ENCODE peak calls at places on chromosomes 12 and 14, in five cellular contexts. S is hepatocyte, K is HepG2, G is IMR-90, N is GM23248. B is an unnamed sample.

GRCh38 chr12:65123435-65124063 is 2.4 kb upstream of the WIF1 start:
- DNase-seq in K (peak; percentile 15), S (peak; percentile 80), N (peak; percentile 71), G (peak; percentile 37), B (no peak)

GRCh38 chr12:64609543-64610091 is 678 bp upstream of the RASSF3 start:
- DNase-seq in S (peak; percentile 11), G (peak; percentile 20), N (peak; percentile 40), K (no peak), B (no peak)

GRCh38 chr12:104596128-104596799 is 139.5 kb downstream of the CHST11 start:
- DNase-seq in K (no peak), S (peak; percentile 42), N (peak; percentile 96), G (peak; percentile 86), B (no peak)

GRCh38 chr12:95262808-95263207 is 45.2 kb downstream of the VEZT start:
- DNase-seq in S (no peak), N (no peak), K (no peak), G (peak; percentile 14), B (no peak)

GRCh38 chr12:79668113-79668512 is 22.7 kb downstream of the PAWR start:
- DNase-seq in K (no peak), N (no peak), S (no peak), G (no peak), B (no peak)

GRCh38 chr12:89648211-89648930 is 60.3 kb downstream of the ATP2B1 start:
- DNase-seq in G (peak; percentile 35), K (peak; percentile 56), N (no peak), S (peak; percentile 67), B (no peak)

GRCh38 chr12:7769999-7770398 is 5.0 kb downstream of the NANOGNB start:
- DNase-seq in S (no peak), N (no peak), G (no peak), K (no peak), B (no peak)

GRCh38 chr12:12210983-12211382 is 55.9 kb downstream of the LRP6 start:
- DNase-seq in N (no peak), K (no peak), G (no peak), S (no peak), B (no peak)

GRCh38 chr12:24487606-24488005 is 461.3 kb downstream of the BCAT1 start:
- DNase-seq in G (no peak), S (no peak), K (no peak), N (no peak), B (no peak)

GRCh38 chr14:28542040-28542439 is 224.5 kb upstream of the FOXG1 start:
- DNase-seq in N (no peak), S (no peak), G (no peak), K (no peak), B (no peak)

DNA sequence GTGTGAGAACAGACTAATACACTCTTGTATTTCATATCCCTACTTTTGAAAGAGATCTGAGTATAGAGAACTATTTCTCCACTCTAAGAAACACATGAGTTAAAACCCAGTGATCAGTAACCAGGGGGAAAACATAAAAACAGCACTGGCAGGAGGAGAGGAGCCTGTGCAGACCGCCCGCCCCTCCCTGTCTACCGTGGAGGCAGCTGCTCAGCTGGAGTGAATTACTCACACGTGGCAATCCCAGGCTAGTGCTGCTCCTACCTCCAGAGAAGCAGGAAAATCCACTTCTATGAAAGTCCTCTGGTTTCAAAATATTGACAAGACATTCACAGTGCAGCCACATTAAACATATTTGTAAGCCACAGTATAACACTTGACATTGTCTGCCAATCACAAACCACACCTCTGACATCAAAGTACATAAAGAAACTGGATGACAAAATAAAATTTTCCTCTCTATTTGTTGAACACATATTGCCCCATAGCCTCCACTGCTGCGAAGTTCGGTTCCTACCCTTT is 16.7 kb downstream of the TMEM132D start:
- DNase-seq in S (peak; percentile 49), G (no peak), N (no peak), K (no peak), B (no peak)
- H3K27ac ChIP-seq in S (no peak overlapping the region), G (no peak overlapping the region), N (no peak overlapping the region), K (no peak overlapping the region), B (no peak overlapping the region)

GRCh38 chr12:34373926-34374325 is 351.6 kb downstream of the ALG10 start:
- DNase-seq in G (no peak), N (no peak), K (no peak), S (no peak), B (no peak)

GRCh38 chr12:34368079-34368478 is 345.8 kb downstream of the ALG10 start:
- DNase-seq in S (no peak), G (no peak), K (no peak), N (no peak), B (no peak)

GRCh38 chr12:34376133-34376799 is 354.0 kb downstream of the ALG10 start:
- DNase-seq in S (no peak), K (no peak), G (no peak), N (no peak), B (no peak)

GRCh38 chr12:34372003-34372402 is 349.7 kb downstream of the ALG10 start:
- DNase-seq in N (no peak), G (no peak), K (no peak), S (no peak), B (no peak)

DNA sequence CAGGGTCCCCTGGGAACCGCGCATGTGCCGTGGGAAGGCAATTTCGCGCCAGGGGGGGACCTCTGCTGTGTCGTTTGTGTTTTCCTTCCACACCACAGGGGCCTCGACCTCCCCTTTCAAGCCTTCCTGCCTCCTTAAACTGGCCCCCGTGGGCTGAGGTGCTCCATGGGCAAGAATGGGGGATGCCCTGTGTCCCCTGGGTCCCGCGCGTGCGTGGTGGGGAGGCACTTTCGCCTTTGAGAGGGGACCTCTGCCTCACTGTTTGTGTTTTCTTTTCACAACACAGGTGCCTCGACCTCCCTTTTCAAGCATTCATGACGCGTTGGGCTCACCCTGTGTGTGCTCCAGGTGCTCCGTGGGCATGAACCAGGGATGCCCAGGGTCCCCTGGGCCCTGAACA is 348.8 kb downstream of the ALG10 start:
- DNase-seq in N (no peak), S (no peak), G (no peak), K (no peak), B (no peak)
- H3K9me3 ChIP-seq in N (no peaks in the 10 kb centered on the region), S (no peaks in the 10 kb centered on the region), G (peaks cover 28% of the 10 kb centered on the region), K (no peaks in the 10 kb centered on the region), B (peaks cover 37% of the 10 kb centered on the region)

GRCh38 chr14:57999471-57999870 is 133.6 kb upstream of the SLC35F4 start:
- DNase-seq in K (no peak), G (no peak), N (no peak), S (no peak), B (no peak)

GRCh38 chr14:57998731-57999130 is 132.8 kb upstream of the SLC35F4 start:
- DNase-seq in K (no peak), G (no peak), N (no peak), S (no peak), B (no peak)

DNA sequence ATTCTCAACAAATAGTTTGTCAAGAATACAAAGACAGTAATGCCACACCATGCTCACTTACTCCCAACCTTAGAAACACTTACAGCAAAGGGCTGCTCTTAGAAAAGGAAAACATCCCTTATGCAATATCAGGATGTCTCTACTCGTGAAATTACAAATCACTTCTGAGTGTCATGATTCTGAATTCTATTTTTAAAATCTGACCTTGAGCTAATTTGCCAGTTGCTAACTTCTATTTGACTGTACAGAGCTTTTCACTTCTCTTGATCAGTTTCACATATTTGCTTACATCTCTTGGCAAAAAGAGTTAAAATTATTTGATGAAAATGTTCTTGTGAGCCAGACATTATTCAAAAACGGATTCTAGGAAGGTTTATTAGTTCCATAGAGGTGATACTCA is 136.7 kb upstream of the SLC35F4 start:
- DNase-seq in G (no peak), S (no peak), K (no peak), N (no peak), B (no peak)
- H3K27ac ChIP-seq in G (no peak overlapping the region), S (no peak overlapping the region), K (no peak overlapping the region), N (no peak overlapping the region), B (no peak overlapping the region)

GRCh38 chr14:61372379-61372778 is 51.0 kb downstream of the PRKCH start:
- DNase-seq in S (no peak), G (no peak), K (no peak), N (no peak), B (no peak)

GRCh38 chr14:61372842-61373555 is 51.6 kb downstream of the PRKCH start:
- DNase-seq in S (no peak), G (no peak), N (no peak), K (no peak), B (no peak)

GRCh38 chr14:61376314-61376713 is 54.9 kb downstream of the PRKCH start:
- DNase-seq in S (no peak), G (no peak), N (no peak), K (no peak), B (no peak)

GRCh38 chr14:61374284-61374683 is 52.9 kb downstream of the PRKCH start:
- DNase-seq in N (no peak), G (no peak), K (no peak), S (no peak), B (no peak)

GRCh38 chr14:61375218-61375617 is 53.8 kb downstream of the PRKCH start:
- DNase-seq in S (no peak), N (no peak), G (no peak), K (no peak), B (no peak)
- H3K9me3 ChIP-seq in S (no peaks in the 10 kb centered on the region), N (no peaks in the 10 kb centered on the region), G (peaks cover 4% of the 10 kb centered on the region), K (peaks cover 17% of the 10 kb centered on the region), B (peaks cover 32% of the 10 kb centered on the region)

DNA sequence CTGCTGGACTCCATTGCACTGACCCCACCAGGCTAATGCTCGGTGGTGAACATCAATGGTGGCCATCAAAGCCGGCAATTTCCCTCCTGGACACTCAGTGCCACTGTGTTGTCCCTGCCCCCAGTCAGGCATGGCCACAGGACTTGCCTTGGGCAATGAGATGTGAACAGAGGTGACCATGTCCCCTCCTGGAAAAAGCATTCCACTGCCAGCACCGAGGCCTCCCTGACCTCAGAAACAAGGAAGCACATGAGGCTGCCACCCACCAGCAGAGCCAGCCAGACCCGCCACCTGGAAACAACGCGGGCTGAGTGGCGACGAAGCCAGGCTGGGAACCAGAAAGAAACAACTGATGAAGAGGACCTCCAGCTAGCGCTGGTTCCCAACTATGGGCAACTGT is 31.8 kb downstream of the ITPK1 start:
- DNase-seq in S (no peak), N (no peak), K (no peak), G (no peak), B (no peak)
- H3K27ac ChIP-seq in S (no peak overlapping the region), N (no peak overlapping the region), K (no peak overlapping the region), G (no peak overlapping the region), B (no peak overlapping the region)

DNA sequence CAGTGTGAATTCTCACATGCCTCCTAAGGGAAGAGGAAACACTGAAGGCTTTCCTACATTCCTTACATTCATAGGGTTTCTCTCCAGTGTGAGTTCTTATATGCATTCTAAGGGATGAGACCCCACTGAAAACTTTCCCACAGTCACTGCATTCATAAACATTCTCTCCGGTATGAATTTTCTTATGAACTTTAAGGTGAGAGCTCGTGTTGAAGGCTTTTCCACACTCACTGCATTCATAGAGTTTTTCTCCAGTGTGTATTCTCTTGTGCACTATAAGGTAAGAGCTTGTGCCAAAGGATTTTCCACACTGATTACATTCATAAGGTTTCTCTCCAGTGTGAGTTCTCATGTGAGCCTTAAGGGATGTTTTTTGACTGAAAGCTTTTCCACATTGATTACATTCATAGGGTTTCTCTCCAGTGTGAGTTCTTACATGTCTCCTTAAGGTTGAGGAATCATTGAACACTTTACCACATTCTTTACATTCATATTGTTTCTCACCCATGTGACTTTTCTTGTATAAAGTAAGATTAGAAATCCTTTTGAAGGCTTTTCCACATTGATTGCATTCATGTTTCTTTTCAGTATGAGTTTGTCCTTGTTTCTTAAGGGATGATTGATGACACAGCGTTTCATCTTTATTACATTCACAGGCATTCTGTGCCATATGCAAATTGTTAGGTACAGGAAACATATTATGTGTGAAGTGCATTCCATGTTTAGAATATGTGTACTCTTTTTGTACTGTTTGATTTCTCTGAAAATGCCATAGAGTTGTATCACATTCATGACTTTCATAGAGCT is 9.5 kb downstream of the ZNF891 start:
- DNase-seq in S (no peak), G (no peak), N (no peak), K (no peak), B (no peak)
- H3K9me3 ChIP-seq in S (peaks cover 83% of the 10 kb centered on the region), G (peaks cover 76% of the 10 kb centered on the region), N (peaks cover 10% of the 10 kb centered on the region), K (peaks cover 98% of the 10 kb centered on the region), B (peaks cover 98% of the 10 kb centered on the region)

GRCh38 chr14:32808574-32809098 is 130.0 kb upstream of the NPAS3 start:
- DNase-seq in K (no peak), G (no peak), N (peak; percentile 13), S (peak; percentile 13), B (no peak)
- H3K27ac ChIP-seq in K (no peak overlapping the region), G (no peak overlapping the region), N (no peak overlapping the region), S (no peak overlapping the region), B (no peak overlapping the region)

B was measured in CD4-positive, alpha-beta T cell.